ENCODE peak calls at places on chromosome 17, in eight cellular contexts. D, H, T, N, W, K, B and J are unnamed samples.
A peak's percentile ranks its signal among the peaks of the same experiment; 100 is the strongest.

GRCh38 chr17:8031950-8032349 is 6.9 kb upstream of the ALOX15B start:
- DNase-seq in W (no peak), T (no peak), H (no peak), B (no peak), K (no peak), N (no peak), D (no peak), J (no peak)

GRCh38 chr17:39563476-39563875 is 44.2 kb downstream of the NEUROD2 start:
- DNase-seq in K (peak; percentile 79), W (no peak), B (no peak), N (no peak), T (no peak), D (peak; percentile 81), H (no peak), J (no peak)

GRCh38 chr17:16258916-16259315 is 41.9 kb downstream of the PIGL start:
- DNase-seq in H (peak; percentile 29), D (no peak), K (no peak), N (no peak), W (no peak), B (no peak), T (no peak), J (no peak)

GRCh38 chr17:47959825-47960655 is 2.4 kb upstream of the PRR15L start:
- DNase-seq in N (no peak), B (no peak), D (no peak), W (no peak), H (no peak), T (peak; percentile 78), K (no peak), J (no peak)

GRCh38 chr17:55286681-55287589 is 22.2 kb downstream of the HLF start:
- DNase-seq in D (no peak), N (no peak), H (peak; percentile 30), K (no peak), T (peak; percentile 78), B (no peak), W (no peak), J (peak; percentile 56)

GRCh38 chr17:49637050-49637449 is 40.8 kb downstream of the SPOP start:
- DNase-seq in K (no peak), N (no peak), H (peak; percentile 33), B (no peak), D (no peak), W (no peak), T (no peak), J (peak; percentile 58)

GRCh38 chr17:80924111-80924806 is 67.4 kb upstream of the CHMP6 start:
- DNase-seq in W (no peak), T (no peak), B (peak; percentile 58), D (no peak), K (no peak), N (no peak), H (no peak), J (no peak)

GRCh38 chr17:69557339-69557738 is 142.8 kb downstream of the MAP2K6 start:
- DNase-seq in H (no peak), N (no peak), T (no peak), K (no peak), B (no peak), D (no peak), W (no peak), J (no peak)

GRCh38 chr17:66353937-66354401 is 51.6 kb downstream of the PRKCA start:
- DNase-seq in D (no peak), K (no peak), T (no peak), N (no peak), H (peak; percentile 46), W (no peak), B (no peak), J (peak; percentile 49)

GRCh38 chr17:10812674-10813073 is 8.8 kb upstream of the TMEM238L start:
- DNase-seq in D (no peak), W (no peak), N (no peak), K (no peak), B (no peak), T (peak; percentile 94), H (no peak), J (no peak)

GRCh38 chr17:54933921-54934320 is 33.3 kb downstream of the TOM1L1 start:
- DNase-seq in D (no peak), T (no peak), H (no peak), W (no peak), N (no peak), K (no peak), B (no peak), J (no peak)

GRCh38 chr17:9307313-9307998 is 268.2 kb downstream of the STX8 start:
- DNase-seq in B (no peak), W (no peak), T (no peak), H (peak; percentile 39), D (no peak), N (no peak), K (no peak), J (no peak)

DNA sequence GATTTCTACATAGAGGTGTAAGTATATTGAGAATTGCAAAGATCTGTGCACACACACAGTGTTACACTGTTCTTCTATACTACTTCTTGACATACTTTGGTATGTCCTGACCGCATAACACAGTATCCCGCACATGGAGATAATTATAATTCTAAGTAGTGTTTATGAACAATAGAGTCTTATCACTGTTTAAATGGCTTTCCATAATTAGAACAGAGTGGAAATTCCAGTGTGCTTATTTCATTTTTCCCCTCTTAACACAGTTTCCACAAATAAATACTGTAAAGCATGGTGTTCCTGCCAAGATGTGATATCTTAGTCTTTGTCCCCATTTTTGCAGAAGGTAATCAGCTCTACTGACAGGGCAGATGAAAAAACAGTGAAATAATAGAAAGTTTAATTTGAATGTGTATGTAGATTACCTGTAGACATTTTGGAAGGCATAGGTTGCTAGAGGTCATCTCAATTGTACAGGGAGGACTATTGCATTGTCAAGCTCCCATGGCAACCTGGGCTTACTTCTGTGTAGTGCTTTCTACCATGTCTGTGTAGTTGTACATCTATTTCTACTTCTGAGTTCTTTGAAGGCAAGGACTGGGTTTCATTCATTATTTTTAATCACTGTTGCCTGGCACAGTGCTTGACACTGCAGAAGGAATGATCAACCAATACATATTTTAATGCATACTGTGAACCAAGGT is 10.1 kb upstream of the KRT28 start:
- DNase-seq in H (peak; percentile 14), K (no peak), N (no peak), T (no peak), B (no peak), D (no peak), W (no peak), J (no peak)
- H3K27ac ChIP-seq in H (no peak overlapping the region), K (no peak overlapping the region), N (no peak overlapping the region), T (no peak overlapping the region), B (no peak overlapping the region), D (no peak overlapping the region), W (no peak overlapping the region), J (no peak overlapping the region)

GRCh38 chr17:50658602-50659001 is 23.9 kb downstream of the ABCC3 start:
- DNase-seq in W (no peak), N (no peak), B (no peak), T (no peak), K (no peak), D (no peak), H (no peak), J (no peak)

GRCh38 chr17:50660042-50660886 is 25.6 kb downstream of the ABCC3 start:
- DNase-seq in D (no peak), B (no peak), K (no peak), W (no peak), N (no peak), H (peak; percentile 69), T (peak; percentile 49), J (no peak)

GRCh38 chr17:50657627-50658026 is 22.9 kb downstream of the ABCC3 start:
- DNase-seq in H (no peak), K (no peak), N (no peak), D (no peak), B (no peak), T (no peak), W (no peak), J (no peak)

GRCh38 chr17:50660887-50661345 is 26.2 kb downstream of the ABCC3 start:
- DNase-seq in D (no peak), K (no peak), N (no peak), W (no peak), H (peak; percentile 46), T (no peak), B (no peak), J (no peak)

GRCh38 chr17:50659220-50659619 is 24.5 kb downstream of the ABCC3 start:
- DNase-seq in K (peak; percentile 79), H (no peak), W (no peak), N (no peak), T (no peak), D (peak; percentile 44), B (no peak), J (no peak)
- H3K27me3 ChIP-seq in K (no peaks in the 10 kb centered on the region), H (no peaks in the 10 kb centered on the region), W (no peaks in the 10 kb centered on the region), N (no peaks in the 10 kb centered on the region), T (no peaks in the 10 kb centered on the region), D (no peaks in the 10 kb centered on the region), B (no peaks in the 10 kb centered on the region), J (no peaks in the 10 kb centered on the region)

DNA sequence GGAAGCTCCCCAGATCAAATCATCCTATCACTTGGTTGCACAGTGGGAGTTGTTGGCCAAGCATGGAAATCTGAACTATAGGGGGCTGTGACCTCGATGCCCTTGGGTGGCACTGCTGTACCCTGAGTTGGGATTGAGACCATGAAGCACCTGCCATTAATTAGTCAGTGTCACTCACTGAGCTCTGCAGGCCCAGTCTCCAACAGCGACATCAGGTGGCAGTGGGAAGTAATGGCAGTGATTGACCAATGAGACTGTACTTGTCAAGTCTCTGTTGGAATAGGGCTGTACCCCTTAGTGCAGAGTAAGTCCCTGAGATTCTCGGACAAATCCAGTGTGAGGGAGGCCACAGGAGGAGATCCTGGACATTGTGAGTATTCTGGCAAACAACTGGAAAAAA is 118.0 kb upstream of the RPL38 start:
- DNase-seq in H (no peak), K (peak; percentile 55), W (no peak), T (no peak), B (no peak), D (peak; percentile 53), N (no peak), J (no peak)
- H3K27ac ChIP-seq in H (no peak overlapping the region), K (no peak overlapping the region), W (no peak overlapping the region), T (no peak overlapping the region), B (no peak overlapping the region), D (no peak overlapping the region), N (no peak overlapping the region), J (no peak overlapping the region)

GRCh38 chr17:6510321-6511023 is 45.9 kb downstream of the PITPNM3 start:
- DNase-seq in W (no peak), N (no peak), D (no peak), B (peak; percentile 40), H (peak; percentile 59), K (peak; percentile 31), T (no peak), J (peak; percentile 26)

GRCh38 chr17:6508519-6509294 is 47.6 kb downstream of the PITPNM3 start:
- DNase-seq in T (no peak), D (no peak), W (no peak), K (peak; percentile 30), N (no peak), B (peak; percentile 37), H (no peak), J (no peak)

GRCh38 chr17:6508026-6508425 is 48.3 kb downstream of the PITPNM3 start:
- DNase-seq in H (no peak), T (no peak), W (no peak), K (peak; percentile 31), N (no peak), B (peak; percentile 34), D (no peak), J (no peak)

GRCh38 chr17:6509295-6509771 is 47.0 kb downstream of the PITPNM3 start:
- DNase-seq in H (peak; percentile 59), N (no peak), W (no peak), B (peak; percentile 52), K (peak; percentile 75), T (no peak), D (peak; percentile 39), J (no peak)

DNA sequence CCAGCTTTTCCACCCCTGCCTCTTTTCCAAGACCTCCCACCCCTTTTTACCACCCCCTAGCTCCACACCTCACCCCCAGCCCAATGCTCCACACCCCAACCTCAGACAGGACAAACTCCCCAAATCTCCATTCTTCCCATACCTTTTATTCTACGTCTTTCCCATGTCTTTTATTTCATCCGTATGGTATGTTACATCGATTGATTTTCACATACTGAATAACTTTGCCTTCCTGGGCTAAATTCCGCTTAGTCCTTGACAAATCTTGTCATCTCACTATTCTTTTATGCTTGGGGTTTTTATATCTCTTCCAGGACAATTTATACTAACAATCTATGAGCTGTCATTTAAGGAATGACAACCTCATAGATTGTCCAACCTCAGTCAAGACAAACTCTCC is 46.4 kb downstream of the PITPNM3 start:
- DNase-seq in T (no peak), H (no peak), B (no peak), W (no peak), N (no peak), D (no peak), K (no peak), J (no peak)
- H3K27me3 ChIP-seq in T (no peaks in the 10 kb centered on the region), H (no peaks in the 10 kb centered on the region), B (no peaks in the 10 kb centered on the region), W (no peaks in the 10 kb centered on the region), N (no peaks in the 10 kb centered on the region), D (no peaks in the 10 kb centered on the region), K (no peaks in the 10 kb centered on the region), J (no peaks in the 10 kb centered on the region)